ENCODE peak calls at places on chromosomes 13 and 19, in ten cellular contexts. H is M059J; Q is stimulated activated CD4-positive, alpha-beta T cell treated with anti-CD3 and anti-CD28 coated beads, Interleukin-4, amount 100 ng/mL, for 24 hours; L is left lung; G is T follicular helper cell; C is GM12864; S is A172; I is prostate gland; A is neural crest cell; F is amniotic stem cell. J is an unnamed sample.

GRCh38 chr13:108560092-108560491 is 69.3 kb upstream of the MYO16 start:
- DNase-seq in H (no peak), Q (no peak), L (no peak), G (no peak), C (no peak), S (no peak), I (no peak), A (peak), F (no peak), J (no peak)

GRCh38 chr19:35140207-35140897 is 1.7 kb downstream of the FXYD1 start:
- DNase-seq in H (no peak), Q (no peak), L (no peak), G (no peak), C (no peak), S (no peak), I (no peak), A (no peak), F (no peak), J (no peak)

GRCh38 chr19:51467864-51468544 is 9.8 kb upstream of the SIGLEC8 start:
- DNase-seq in H (no peak), Q (no peak), L (no peak), G (no peak), C (no peak), S (no peak), I (no peak), A (no peak), F (no peak), J (no peak)

GRCh38 chr19:6687117-6687516 is 17.2 kb upstream of the TNFSF14 start:
- DNase-seq in H (peak), Q (no peak), L (no peak), G (no peak), C (no peak), S (peak), I (no peak), A (no peak), F (no peak), J (no peak)

GRCh38 chr19:19067276-19068072 is 3.7 kb downstream of the SLC25A42 start:
- DNase-seq in H (no peak), Q (no peak), L (no peak), G (no peak), C (no peak), S (no peak), I (no peak), A (no peak), F (no peak), J (no peak)

GRCh38 chr19:29714953-29715694 is at the start of gene C19orf12:
- DNase-seq in H (peak), Q (peak), L (peak), G (peak), C (no peak), S (peak), I (peak), A (peak), F (no peak), J (peak)

GRCh38 chr19:41691268-41691970 is 3.3 kb upstream of the CEACAM7 start:
- DNase-seq in H (peak), Q (peak), L (no peak), G (peak), C (no peak), S (no peak), I (no peak), A (no peak), F (no peak), J (no peak)

GRCh38 chr19:50266896-50267295 is 62.3 kb downstream of the KCNC3 start:
- DNase-seq in H (no peak), Q (peak), L (no peak), G (no peak), C (no peak), S (no peak), I (no peak), A (no peak), F (no peak), J (no peak)

GRCh38 chr13:91576590-91576989 is 178.2 kb downstream of the GPC5 start:
- DNase-seq in H (no peak), Q (no peak), L (no peak), G (no peak), C (no peak), S (no peak), I (no peak), A (peak), F (no peak), J (no peak)

GRCh38 chr19:8904597-8904996 is 72.4 kb downstream of the MBD3L1 start:
- DNase-seq in H (no peak), Q (no peak), L (no peak), G (no peak), C (no peak), S (no peak), I (no peak), A (no peak), F (no peak), J (no peak)

J was measured in COR-L47.